ENCODE peak calls at places on chromosomes 1 and 21, in four cellular contexts. A is lower lobe of right lung, O is fibroblast of the aortic adventitia, M is IMR-90. E is an unnamed sample.

GRCh38 chr1:208531003-208531750 is 287.0 kb upstream of the PLXNA2 start:
- DNase-seq in A (no peak), O (no peak), M (no peak), E (no peak)

GRCh38 chr21:45105906-45106485 is 31.6 kb downstream of the ADARB1 start:
- DNase-seq in A (no peak), M (no peak), O (peak; percentile 15), E (no peak)

GRCh38 chr1:80462006-80462405 is 1338.7 kb upstream of the ADGRL2 start:
- DNase-seq in O (no peak), A (no peak), M (no peak), E (no peak)

GRCh38 chr1:187091666-187092065 is 262.9 kb downstream of the PLA2G4A start:
- DNase-seq in A (no peak), O (peak; percentile 4), M (peak; percentile 54), E (peak; percentile 5)

GRCh38 chr1:20730690-20731056 is 1.8 kb downstream of the SH2D5 start:
- DNase-seq in O (no peak), M (no peak), A (no peak), E (no peak)

GRCh38 chr1:117210831-117211261 is at the start of gene VTCN1:
- DNase-seq in M (no peak), A (peak; percentile 59), O (no peak), E (no peak)

GRCh38 chr1:248828845-248829244 is 3.1 kb upstream of the SH3BP5L start:
- DNase-seq in A (no peak), O (peak; percentile 94), M (peak; percentile 93), E (peak; percentile 78)

GRCh38 chr1:3320246-3321152 is 134.0 kb upstream of the ARHGEF16 start:
- DNase-seq in M (peak; percentile 25), A (peak; percentile 59), O (no peak), E (peak; percentile 58)

GRCh38 chr1:113871597-113872113 is at the start of gene PTPN22:
- DNase-seq in O (peak; percentile 50), A (peak; percentile 73), M (peak; percentile 83), E (peak; percentile 91)

GRCh38 chr1:39632491-39633417 is 6.7 kb downstream of the HEYL start:
- DNase-seq in A (peak; percentile 63), O (peak; percentile 20), M (peak; percentile 53), E (peak; percentile 33)

DNA sequence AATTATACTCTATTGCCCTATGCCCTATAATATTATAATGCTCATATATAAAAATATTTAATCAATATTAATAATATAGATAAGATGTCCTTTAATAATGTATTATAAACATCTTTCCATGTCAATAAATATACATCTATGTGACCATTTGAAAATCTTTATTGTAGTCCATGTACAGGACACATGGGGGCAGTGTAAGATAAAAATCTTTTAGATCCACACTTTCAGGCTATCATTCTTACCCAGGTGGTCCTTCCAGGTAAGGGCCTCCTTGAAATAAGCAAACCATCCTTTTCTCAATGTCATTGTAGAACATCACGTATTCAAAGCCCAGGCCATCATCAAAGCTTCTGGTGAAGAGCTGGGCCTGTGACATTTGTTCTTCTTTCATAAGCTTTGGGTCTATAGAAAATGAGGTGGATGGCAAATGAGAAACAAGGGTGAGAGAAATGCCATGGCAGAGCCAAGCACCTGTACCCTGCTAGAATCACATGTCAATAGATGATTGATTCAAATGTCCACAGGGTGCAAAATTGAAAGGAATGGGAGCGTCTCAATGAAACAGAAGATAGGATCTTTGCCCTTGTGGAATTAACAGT is 20.2 kb downstream of the THEM4 start:
- DNase-seq in M (no peak), A (no peak), O (peak; percentile 30), E (no peak)
- TF ChIP-seq CTCF in M (peak; percentile 45), A (peak; percentile 42), O (peak; percentile 35), E (peak; percentile 36)

GRCh38 chr1:11156441-11156840 is 32.7 kb upstream of the ANGPTL7 start:
- DNase-seq in M (no peak), O (no peak), A (no peak), E (no peak)
- TF ChIP-seq CTCF in M (no peak), O (no peak), A (no peak), E (no peak)

DNA sequence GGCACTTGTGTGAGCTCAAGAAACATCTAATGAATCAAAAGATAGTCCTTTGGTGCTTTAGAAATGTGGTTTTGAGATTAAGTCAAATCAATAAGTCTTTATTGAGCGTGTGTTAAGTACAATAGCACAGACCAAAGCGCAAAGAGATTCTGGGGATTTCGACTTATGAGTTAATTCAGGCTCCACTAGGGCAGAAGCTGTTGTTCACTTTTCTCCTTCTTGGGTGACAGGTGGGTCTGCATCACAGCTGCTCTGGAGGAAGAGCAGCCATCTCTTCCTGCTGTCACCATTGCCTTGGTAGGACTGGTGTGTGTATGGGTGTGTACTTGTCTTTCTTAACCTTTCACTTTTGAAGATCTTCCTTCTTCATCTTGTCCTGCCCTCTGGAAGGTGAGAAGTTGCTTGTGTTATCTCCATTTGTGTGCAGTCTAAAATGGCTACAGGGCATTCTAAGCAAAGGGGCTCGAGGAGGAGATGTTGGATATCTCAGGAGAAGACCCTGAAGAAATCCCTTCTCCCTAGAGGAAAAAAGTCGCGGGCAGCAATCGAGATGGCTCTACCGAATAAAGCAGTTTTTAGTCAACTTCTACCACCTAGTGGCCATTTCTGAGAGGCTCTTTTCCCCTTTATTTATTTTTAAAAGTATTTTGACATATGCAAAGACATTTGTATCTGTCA is 22.9 kb upstream of the DISC1 start:
- DNase-seq in O (peak; percentile 69), M (peak; percentile 54), A (no peak), E (no peak)
- TF ChIP-seq CTCF in O (peak; percentile 73), M (peak; percentile 86), A (peak; percentile 83), E (peak; percentile 84)

GRCh38 chr1:216832192-216832591 is 109.0 kb upstream of the ESRRG start:
- DNase-seq in O (no peak), A (no peak), M (no peak), E (no peak)
- TF ChIP-seq CTCF in O (no peak), A (no peak), M (no peak), E (no peak)